ENCODE peak calls at places on chromosomes 2 and 18, in ten cellular contexts. Z is A549, T is lower leg skin, E is HCT116, P is spleen, N is stomach, G is ovary, W is heart left ventricle, S is uterus, Y is gastrocnemius medialis. V is an unnamed sample.

GRCh38 chr18:58168221-58168620 is 124.2 kb downstream of the NEDD4L start:
- DNase-seq in Z (no peak), T (no peak), E (no peak), P (no peak), N (no peak), G (no peak), W (no peak), S (no peak), Y (no peak), V (no peak)

GRCh38 chr18:9708882-9709877 is 1.1 kb downstream of the RAB31 start:
- DNase-seq in Z (no peak), T (no peak), E (no peak), P (peak), N (no peak), G (peak), W (no peak), S (peak), Y (no peak), V (peak)

GRCh38 chr2:188042412-188042811 is 249.3 kb upstream of the GULP1 start:
- DNase-seq in Z (peak), T (no peak), E (no peak), P (no peak), N (no peak), G (no peak), W (no peak), S (no peak), Y (no peak), V (no peak)

GRCh38 chr2:167706800-167707199 is 540.6 kb downstream of the STK39 start:
- DNase-seq in Z (no peak), T (no peak), E (no peak), P (no peak), N (no peak), G (no peak), W (no peak), S (no peak), Y (no peak), V (no peak)

GRCh38 chr18:45568017-45568416 is 47.3 kb upstream of the SLC14A2 start:
- DNase-seq in Z (no peak), T (no peak), E (no peak), P (no peak), N (no peak), G (no peak), W (no peak), S (no peak), Y (no peak), V (no peak)

GRCh38 chr2:27715318-27716165 is 51.9 kb downstream of the SLC4A1AP start:
- DNase-seq in Z (peak), T (no peak), E (no peak), P (no peak), N (no peak), G (peak), W (peak), S (peak), Y (peak), V (no peak)

GRCh38 chr2:20186078-20186854 is 38.7 kb downstream of the SDC1 start:
- DNase-seq in Z (peak), T (no peak), E (no peak), P (no peak), N (peak), G (no peak), W (no peak), S (no peak), Y (no peak), V (peak)

GRCh38 chr2:127463155-127463991 is 45.1 kb downstream of the PROC start:
- DNase-seq in Z (no peak), T (no peak), E (no peak), P (no peak), N (no peak), G (no peak), W (no peak), S (no peak), Y (no peak), V (no peak)

GRCh38 chr18:80196528-80197320 is 50.6 kb downstream of the PARD6G start:
- DNase-seq in Z (no peak), T (peak), E (no peak), P (no peak), N (no peak), G (no peak), W (no peak), S (no peak), Y (no peak), V (no peak)

GRCh38 chr2:39326644-39327043 is 82.9 kb upstream of the CDKL4 start:
- DNase-seq in Z (peak), T (no peak), E (no peak), P (no peak), N (no peak), G (no peak), W (no peak), S (no peak), Y (no peak), V (no peak)

GRCh38 chr2:25042321-25043240 is 705 bp downstream of the EFR3B start:
- DNase-seq in Z (peak), T (no peak), E (no peak), P (no peak), N (peak), G (no peak), W (peak), S (no peak), Y (no peak), V (no peak)

DNA sequence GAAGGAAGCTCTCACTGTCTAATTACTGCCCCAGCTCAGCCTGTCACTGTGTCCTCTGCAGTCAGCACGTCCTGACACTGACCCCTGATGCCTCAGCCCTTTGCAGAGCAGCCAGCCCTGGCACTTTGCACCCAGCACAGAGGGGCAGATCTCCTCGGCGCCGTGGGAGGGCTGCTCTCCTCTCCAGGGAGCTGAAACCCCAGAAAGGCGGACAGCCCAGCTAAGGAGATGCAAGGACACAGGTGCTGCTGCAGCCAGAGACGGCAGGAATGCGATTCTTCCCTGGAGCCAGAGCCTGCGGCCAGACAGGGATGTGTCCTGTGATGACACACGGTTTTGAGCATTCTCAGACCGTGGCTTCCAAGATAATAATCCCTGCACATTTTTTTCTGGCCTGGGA is 34.5 kb upstream of the SIX3 start:
- DNase-seq in Z (no peak), T (no peak), E (no peak), P (no peak), N (no peak), G (no peak), W (no peak), S (no peak), Y (no peak), V (no peak)
- TF ChIP-seq POLR2A in Z (no peak), T (no peak), E (no peak), P (no peak), N (no peak), G (no peak), W (no peak), S (no peak), Y (no peak), V (no peak)

GRCh38 chr2:234881413-234882241 is 70.2 kb upstream of the SH3BP4 start:
- DNase-seq in Z (peak), T (peak), E (peak), P (no peak), N (peak), G (peak), W (peak), S (peak), Y (no peak), V (peak)
- H3K4me3 ChIP-seq in Z (no peak), T (no peak), E (peak), P (no peak), N (peak), G (no peak), W (no peak), S (no peak), Y (peak), V (peak)

GRCh38 chr2:396903-397302 is 109.0 kb upstream of the ALKAL2 start:
- DNase-seq in Z (no peak), T (no peak), E (no peak), P (no peak), N (no peak), G (no peak), W (no peak), S (no peak), Y (no peak), V (no peak)
- TF ChIP-seq POLR2A in Z (no peak), T (no peak), E (no peak), P (no peak), N (no peak), G (no peak), W (no peak), S (no peak), Y (no peak), V (no peak)

GRCh38 chr2:9347411-9347853 is 75.9 kb downstream of the ITGB1BP1 start:
- DNase-seq in Z (no peak), T (peak), E (no peak), P (no peak), N (peak), G (no peak), W (no peak), S (peak), Y (peak), V (peak)
- H3K4me3 ChIP-seq in Z (no peak), T (no peak), E (no peak), P (no peak), N (no peak), G (no peak), W (no peak), S (no peak), Y (no peak), V (no peak)

GRCh38 chr2:33134086-33134763 is 187.5 kb downstream of the LTBP1 start:
- DNase-seq in Z (peak), T (peak), E (peak), P (no peak), N (peak), G (peak), W (no peak), S (peak), Y (peak), V (no peak)

GRCh38 chr2:33136570-33136969 is 189.8 kb downstream of the LTBP1 start:
- DNase-seq in Z (no peak), T (no peak), E (no peak), P (no peak), N (no peak), G (no peak), W (no peak), S (no peak), Y (no peak), V (no peak)

GRCh38 chr2:33136056-33136455 is 189.3 kb downstream of the LTBP1 start:
- DNase-seq in Z (no peak), T (no peak), E (no peak), P (no peak), N (no peak), G (peak), W (no peak), S (no peak), Y (no peak), V (no peak)

GRCh38 chr2:33134764-33135560 is 188.2 kb downstream of the LTBP1 start:
- DNase-seq in Z (no peak), T (no peak), E (no peak), P (no peak), N (no peak), G (peak), W (no peak), S (no peak), Y (no peak), V (no peak)

GRCh38 chr2:33135645-33136044 is 188.9 kb downstream of the LTBP1 start:
- DNase-seq in Z (no peak), T (no peak), E (no peak), P (no peak), N (no peak), G (no peak), W (no peak), S (no peak), Y (no peak), V (no peak)
- TF ChIP-seq POLR2A in Z (no peak), T (no peak), E (no peak), P (no peak), N (no peak), G (no peak), W (no peak), S (no peak), Y (no peak), V (no peak)

GRCh38 chr2:40489678-40489960 is 37.7 kb upstream of the SLC8A1 start:
- DNase-seq in Z (no peak), T (no peak), E (no peak), P (no peak), N (no peak), G (no peak), W (no peak), S (no peak), Y (no peak), V (no peak)
- H3K4me3 ChIP-seq in Z (peak), T (no peak), E (no peak), P (peak), N (peak), G (peak), W (peak), S (peak), Y (peak), V (no peak)

GRCh38 chr2:47402805-47403691 is at the start of gene MSH2:
- DNase-seq in Z (peak), T (peak), E (peak), P (peak), N (peak), G (peak), W (peak), S (peak), Y (peak), V (peak)
- TF ChIP-seq POLR2A in Z (peak), T (no peak), E (peak), P (no peak), N (no peak), G (no peak), W (peak), S (no peak), Y (no peak), V (no peak)

DNA sequence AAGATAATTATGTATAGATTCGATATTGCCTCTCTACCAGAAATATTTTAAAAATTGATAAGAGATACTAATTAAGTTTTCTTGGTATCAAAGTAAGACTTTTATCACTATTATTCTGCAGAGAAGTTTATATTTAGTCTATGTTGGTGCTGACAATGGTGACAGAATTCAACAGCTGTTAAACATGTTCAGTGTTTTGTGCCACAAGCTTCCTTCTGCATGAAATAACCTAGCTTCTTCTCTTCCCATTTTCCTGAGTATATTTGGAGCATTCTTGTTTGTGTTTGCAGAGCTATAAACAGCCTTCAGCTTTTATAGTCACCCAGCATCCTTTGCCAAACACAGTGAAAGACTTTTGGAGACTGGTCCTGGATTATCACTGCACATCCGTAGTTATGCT is 229.2 kb upstream of the RAB12 start:
- DNase-seq in Z (no peak), T (no peak), E (no peak), P (no peak), N (no peak), G (no peak), W (no peak), S (no peak), Y (no peak), V (no peak)
- H3K4me3 ChIP-seq in Z (no peak), T (no peak), E (no peak), P (no peak), N (no peak), G (no peak), W (no peak), S (no peak), Y (no peak), V (no peak)

GRCh38 chr2:149036507-149037293 is 1.8 kb upstream of the LYPD6B start:
- DNase-seq in Z (no peak), T (no peak), E (no peak), P (no peak), N (no peak), G (no peak), W (no peak), S (no peak), Y (no peak), V (no peak)

GRCh38 chr2:149040451-149040850 is 2.0 kb downstream of the LYPD6B start:
- DNase-seq in Z (peak), T (no peak), E (peak), P (no peak), N (no peak), G (no peak), W (no peak), S (no peak), Y (no peak), V (no peak)

GRCh38 chr2:149037851-149038250 is 648 bp upstream of the LYPD6B start:
- DNase-seq in Z (no peak), T (no peak), E (peak), P (no peak), N (peak), G (no peak), W (no peak), S (no peak), Y (no peak), V (no peak)

GRCh38 chr2:149039213-149039724 is 770 bp downstream of the LYPD6B start:
- DNase-seq in Z (no peak), T (no peak), E (no peak), P (no peak), N (no peak), G (no peak), W (no peak), S (no peak), Y (no peak), V (no peak)

DNA sequence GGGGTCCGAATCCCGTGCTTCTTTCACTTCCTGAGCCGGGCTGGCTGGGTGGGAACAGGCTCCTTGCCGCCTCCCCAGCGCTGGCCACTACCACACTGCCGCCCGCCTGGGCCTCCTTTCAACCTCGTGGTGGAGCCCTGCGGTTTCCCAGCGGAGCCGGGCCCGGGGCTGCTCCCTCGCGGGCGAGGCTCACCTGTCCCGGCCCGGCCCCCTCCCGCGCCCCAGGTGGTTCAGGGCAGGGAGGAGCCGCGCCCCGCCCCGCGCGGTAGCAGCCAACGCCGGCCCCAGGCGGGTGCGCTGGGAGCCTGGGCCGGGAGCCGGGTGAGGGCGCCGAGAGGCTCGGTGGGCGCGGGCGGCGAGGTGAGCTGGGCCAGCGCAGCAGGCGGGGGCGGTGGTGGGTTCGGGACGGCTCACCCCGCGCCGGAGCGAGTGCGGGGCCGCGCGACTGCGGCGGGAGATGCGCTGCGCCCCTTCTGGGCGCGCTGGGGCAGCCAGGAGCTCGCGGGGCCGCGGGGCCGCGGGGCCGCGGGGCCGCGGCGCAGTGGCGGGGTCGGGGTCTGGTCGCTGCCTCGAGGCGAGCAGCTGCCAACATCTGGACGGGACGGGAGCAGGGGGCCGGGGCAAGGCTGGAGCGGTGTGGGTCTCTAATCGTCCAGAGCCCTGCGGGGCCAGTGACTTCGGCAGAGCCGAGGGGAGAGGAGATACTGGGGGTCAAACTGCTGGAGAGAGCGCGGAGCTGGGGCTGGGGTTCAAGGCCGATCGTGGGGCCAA is at the start of gene LYPD6B:
- DNase-seq in Z (no peak), T (no peak), E (no peak), P (peak), N (peak), G (no peak), W (no peak), S (no peak), Y (no peak), V (no peak)
- TF ChIP-seq POLR2A in Z (no peak), T (no peak), E (no peak), P (no peak), N (no peak), G (no peak), W (no peak), S (no peak), Y (no peak), V (no peak)